ENCODE peak calls at places on chromosomes 11 and 22, in ten cellular contexts. L is pancreas, V is RWPE1, G is fibroblast of mammary gland, J is suprapubic skin, O is thoracic aorta, A is progenitor cell of endocrine pancreas, Z is psoas muscle, Q is Caco-2, X is lower leg skin. T is an unnamed sample.

GRCh38 chr22:25487508-25487907 is 77.0 kb upstream of the GRK3 start:
- DNase-seq in Z (no peak), A (no peak), X (no peak), V (no peak), J (no peak), Q (no peak), L (no peak), O (no peak), G (no peak), T (no peak)

GRCh38 chr11:121755191-121755590 is 302.4 kb upstream of the SORL1-AS1 start:
- DNase-seq in O (no peak), Q (no peak), A (no peak), Z (no peak), J (no peak), X (no peak), L (no peak), V (no peak), G (no peak), T (no peak)

GRCh38 chr11:130872513-130872912 is 43.8 kb downstream of the SNX19 start:
- DNase-seq in G (no peak), V (no peak), Z (no peak), X (no peak), O (no peak), L (no peak), A (no peak), Q (no peak), J (no peak), T (no peak)

GRCh38 chr22:41038732-41039131 is 53.7 kb upstream of the EP300 start:
- DNase-seq in O (no peak), J (no peak), X (no peak), L (no peak), G (no peak), Z (no peak), V (no peak), Q (no peak), A (no peak), T (no peak)

GRCh38 chr11:69437001-69437875 is 44.2 kb upstream of the LINC01488 start:
- DNase-seq in L (no peak), J (no peak), V (peak; percentile 96), Q (peak; percentile 100), X (no peak), Z (no peak), A (peak; percentile 60), O (no peak), G (no peak), T (no peak)

GRCh38 chr11:128757235-128757711 is 63.4 kb downstream of the FLI1 start:
- DNase-seq in A (no peak), Z (no peak), G (peak; percentile 34), V (no peak), O (no peak), Q (no peak), L (no peak), X (peak; percentile 39), J (no peak), T (no peak)

GRCh38 chr22:21726650-21727049 is 8.9 kb downstream of the YPEL1 start:
- DNase-seq in G (no peak), Z (no peak), V (no peak), A (peak; percentile 21), X (no peak), O (no peak), Q (peak; percentile 69), J (no peak), L (no peak), T (no peak)

GRCh38 chr22:29742319-29742718 is 22.5 kb downstream of the CABP7 start:
- DNase-seq in J (no peak), O (no peak), G (no peak), A (no peak), L (no peak), Q (no peak), Z (no peak), X (no peak), V (no peak), T (no peak)

GRCh38 chr11:83441171-83441570 is 155.0 kb upstream of the CCDC90B start:
- DNase-seq in A (no peak), J (no peak), Q (no peak), O (no peak), X (no peak), V (no peak), G (no peak), L (no peak), Z (no peak), T (no peak)

GRCh38 chr22:20267441-20268288 is 453 bp downstream of the RTN4R start:
- DNase-seq in J (no peak), O (no peak), Z (no peak), L (no peak), G (no peak), X (no peak), Q (peak; percentile 54), V (no peak), A (peak; percentile 27), T (no peak)

DNA sequence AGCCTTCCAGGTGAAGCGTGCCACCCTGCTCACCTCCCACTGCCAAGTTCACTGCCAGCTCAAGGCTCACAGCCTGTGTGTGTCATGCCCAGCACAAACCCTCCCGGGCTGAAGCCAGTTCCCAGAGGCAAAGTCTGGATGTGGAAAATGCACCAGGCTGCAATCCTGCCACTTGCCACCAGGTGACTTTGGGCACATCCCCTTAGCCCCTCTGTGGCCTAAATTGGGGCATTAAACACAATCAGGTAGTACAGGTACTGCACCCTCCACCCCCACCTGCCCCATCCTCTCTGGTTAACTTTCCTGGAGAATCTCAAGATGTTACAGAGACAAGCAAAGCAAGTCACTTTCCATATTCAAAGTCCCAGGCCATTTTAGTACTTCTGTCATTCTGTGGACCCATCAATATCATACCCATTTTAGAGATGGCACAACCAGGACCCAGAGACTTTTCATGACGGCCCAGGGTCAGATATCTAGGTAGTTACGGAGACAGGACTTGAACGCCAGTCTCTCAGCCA is 1.8 kb upstream of the RASD2 start:
- DNase-seq in Q (peak; percentile 47), O (no peak), J (no peak), Z (no peak), G (no peak), V (peak; percentile 21), X (no peak), L (peak; percentile 68), A (peak; percentile 24), T (no peak)
- TF ChIP-seq CTCF in Q (peak; percentile 67), O (peak; percentile 64), J (peak; percentile 59), Z (peak; percentile 50), G (peak; percentile 67), V (peak; percentile 26), X (no peak), L (peak; percentile 23), A (peak; percentile 60), T (peak; percentile 74)

DNA sequence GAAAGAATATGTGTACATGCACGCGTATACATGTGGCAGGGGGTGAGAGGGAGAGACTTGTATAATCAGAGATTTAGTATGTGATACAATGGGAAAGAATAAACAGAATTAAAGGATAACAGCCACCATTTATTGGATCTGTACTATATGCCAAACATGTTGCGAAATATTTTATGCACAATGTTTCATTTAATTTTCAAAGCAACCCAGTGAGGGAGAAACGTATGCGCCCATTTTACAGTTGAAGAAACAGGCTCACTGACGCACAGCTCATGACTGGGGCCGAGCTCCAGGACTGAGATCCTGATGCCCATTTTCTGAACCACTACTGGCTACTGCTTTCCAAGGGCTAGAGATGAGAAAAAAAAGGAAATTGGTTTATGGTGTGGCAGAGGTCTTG is 3.3 kb upstream of the OAF start:
- DNase-seq in J (no peak), A (no peak), L (no peak), G (no peak), O (no peak), V (no peak), Z (no peak), X (no peak), Q (no peak), T (no peak)
- TF ChIP-seq CTCF in J (no peak), A (no peak), L (no peak), G (no peak), O (no peak), V (no peak), Z (no peak), X (no peak), Q (no peak), T (no peak)

GRCh38 chr11:59283825-59284772 is 71.4 kb upstream of the MPEG1 start:
- DNase-seq in O (no peak), G (peak; percentile 60), V (peak; percentile 30), Z (no peak), J (no peak), L (no peak), A (no peak), X (peak; percentile 33), Q (peak; percentile 47), T (no peak)

GRCh38 chr11:59283311-59283710 is 70.6 kb upstream of the MPEG1 start:
- DNase-seq in X (no peak), V (no peak), Q (no peak), A (no peak), Z (no peak), G (no peak), L (no peak), O (no peak), J (no peak), T (no peak)

GRCh38 chr11:59284773-59285129 is 72.0 kb upstream of the MPEG1 start:
- DNase-seq in G (no peak), V (no peak), L (no peak), X (no peak), Z (no peak), O (no peak), A (no peak), Q (no peak), J (no peak), T (no peak)

GRCh38 chr11:59285716-59286260 is 72.9 kb upstream of the OR5AN1 start:
- DNase-seq in Z (no peak), G (no peak), J (no peak), O (no peak), Q (no peak), A (no peak), X (no peak), L (no peak), V (no peak), T (no peak)

DNA sequence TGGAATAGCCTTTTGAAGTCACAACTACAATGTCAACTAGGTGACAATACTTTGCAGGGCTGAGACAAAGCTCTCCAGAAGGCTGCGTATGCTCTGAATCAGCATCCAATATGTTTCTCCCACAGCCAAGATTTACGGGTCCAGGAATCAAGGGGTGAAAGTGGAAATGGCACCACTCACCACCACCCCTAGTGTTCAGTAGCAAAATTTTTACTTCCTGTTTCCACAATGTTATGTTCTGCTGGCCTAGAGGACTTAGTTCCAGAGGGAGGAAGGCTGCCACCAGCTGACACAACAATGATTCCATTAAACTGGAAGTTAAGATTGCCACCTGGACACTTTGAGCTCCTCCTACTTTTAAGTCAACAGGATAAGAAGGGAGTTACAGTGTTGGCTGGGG is 68.5 kb upstream of the MPEG1 start:
- DNase-seq in A (no peak), Z (no peak), J (no peak), O (no peak), X (no peak), V (no peak), L (no peak), Q (no peak), G (no peak), T (no peak)
- TF ChIP-seq CTCF in A (no peak), Z (no peak), J (no peak), O (no peak), X (no peak), V (no peak), L (no peak), Q (no peak), G (no peak), T (no peak)

GRCh38 chr11:65398362-65398910 is 12.0 kb downstream of the FRMD8 start:
- DNase-seq in Z (no peak), O (no peak), L (no peak), A (no peak), J (no peak), Q (no peak), V (no peak), X (no peak), G (no peak), T (no peak)
- TF ChIP-seq CTCF in Z (no peak), O (no peak), L (no peak), A (no peak), J (no peak), Q (no peak), V (no peak), X (no peak), G (no peak), T (no peak)